ENCODE peak calls at places on chromosomes 1 and 21, in ten cellular contexts. One of them, this sample, is unnamed.

GRCh38 chr1:92992066-92992465 is 30.8 kb upstream of the DIPK1A start:
- DNase-seq in Caco-2: no peak
- DNase-seq in A673: no peak
- DNase-seq in GM20000: no peak
- DNase-seq in cardiac fibroblast: peak; percentile 26
- DNase-seq in A549: no peak
- DNase-seq in uterus: no peak
- DNase-seq in gastrocnemius medialis: no peak
- DNase-seq in body of pancreas: no peak
- DNase-seq in IMR-90: peak; percentile 6
- DNase-seq in this sample: no peak

GRCh38 chr21:15141236-15141970 is 76.6 kb upstream of the NRIP1 start:
- DNase-seq in gastrocnemius medialis: peak; percentile 44
- DNase-seq in uterus: no peak
- DNase-seq in A549: peak; percentile 21
- DNase-seq in body of pancreas: peak; percentile 93
- DNase-seq in IMR-90: no peak
- DNase-seq in cardiac fibroblast: no peak
- DNase-seq in A673: peak; percentile 5
- DNase-seq in GM20000: no peak
- DNase-seq in Caco-2: peak; percentile 9
- DNase-seq in this sample: no peak

GRCh38 chr1:46413596-46413985 is 19.5 kb downstream of the FAAH start:
- DNase-seq in cardiac fibroblast: peak; percentile 10
- DNase-seq in A549: peak; percentile 45
- DNase-seq in IMR-90: no peak
- DNase-seq in uterus: no peak
- DNase-seq in Caco-2: peak; percentile 25
- DNase-seq in body of pancreas: no peak
- DNase-seq in GM20000: peak; percentile 45
- DNase-seq in A673: peak; percentile 47
- DNase-seq in gastrocnemius medialis: no peak
- DNase-seq in this sample: no peak

GRCh38 chr1:239315623-239316217 is 70.6 kb upstream of the CHRM3 start:
- DNase-seq in body of pancreas: no peak
- DNase-seq in uterus: no peak
- DNase-seq in A673: no peak
- DNase-seq in A549: no peak
- DNase-seq in IMR-90: no peak
- DNase-seq in cardiac fibroblast: no peak
- DNase-seq in gastrocnemius medialis: no peak
- DNase-seq in GM20000: no peak
- DNase-seq in Caco-2: no peak
- DNase-seq in this sample: no peak

GRCh38 chr1:180525696-180526000 is 23.3 kb upstream of the ACBD6 start:
- DNase-seq in A673: no peak
- DNase-seq in gastrocnemius medialis: no peak
- DNase-seq in IMR-90: peak; percentile 20
- DNase-seq in body of pancreas: no peak
- DNase-seq in GM20000: no peak
- DNase-seq in uterus: no peak
- DNase-seq in A549: no peak
- DNase-seq in cardiac fibroblast: no peak
- DNase-seq in Caco-2: no peak
- DNase-seq in this sample: no peak

GRCh38 chr21:33286600-33287456 is 20.7 kb downstream of the IL10RB start:
- DNase-seq in uterus: peak; percentile 36
- DNase-seq in cardiac fibroblast: peak; percentile 81
- DNase-seq in A549: peak; percentile 33
- DNase-seq in A673: no peak
- DNase-seq in GM20000: no peak
- DNase-seq in Caco-2: no peak
- DNase-seq in gastrocnemius medialis: no peak
- DNase-seq in body of pancreas: peak; percentile 67
- DNase-seq in IMR-90: peak; percentile 70
- DNase-seq in this sample: no peak

GRCh38 chr1:212326541-212326940 is 41.3 kb downstream of the PPP2R5A start:
- DNase-seq in A549: no peak
- DNase-seq in Caco-2: no peak
- DNase-seq in IMR-90: no peak
- DNase-seq in GM20000: no peak
- DNase-seq in cardiac fibroblast: no peak
- DNase-seq in body of pancreas: no peak
- DNase-seq in A673: no peak
- DNase-seq in gastrocnemius medialis: no peak
- DNase-seq in uterus: no peak
- DNase-seq in this sample: no peak

GRCh38 chr1:45953934-45954333 is 150.5 kb downstream of the MAST2 start:
- DNase-seq in body of pancreas: no peak
- DNase-seq in Caco-2: no peak
- DNase-seq in cardiac fibroblast: no peak
- DNase-seq in A673: no peak
- DNase-seq in uterus: no peak
- DNase-seq in A549: no peak
- DNase-seq in gastrocnemius medialis: no peak
- DNase-seq in IMR-90: peak; percentile 45
- DNase-seq in GM20000: no peak
- DNase-seq in this sample: no peak

GRCh38 chr1:27970401-27970800 is 10.6 kb downstream of the XKR8 start:
- DNase-seq in GM20000: no peak
- DNase-seq in uterus: peak; percentile 43
- DNase-seq in gastrocnemius medialis: peak; percentile 62
- DNase-seq in body of pancreas: no peak
- DNase-seq in cardiac fibroblast: peak; percentile 86
- DNase-seq in A673: no peak
- DNase-seq in A549: no peak
- DNase-seq in Caco-2: no peak
- DNase-seq in IMR-90: peak; percentile 91
- DNase-seq in this sample: no peak

GRCh38 chr1:186792870-186793581 is 35.7 kb upstream of the PLA2G4A start:
- DNase-seq in uterus: no peak
- DNase-seq in Caco-2: no peak
- DNase-seq in IMR-90: peak; percentile 41
- DNase-seq in cardiac fibroblast: peak; percentile 83
- DNase-seq in gastrocnemius medialis: no peak
- DNase-seq in A673: no peak
- DNase-seq in A549: no peak
- DNase-seq in body of pancreas: no peak
- DNase-seq in GM20000: no peak
- DNase-seq in this sample: no peak

GRCh38 chr1:52927219-52928082 is at the start of gene SCP2:
- DNase-seq in A549: peak; percentile 67
- DNase-seq in cardiac fibroblast: peak; percentile 65
- DNase-seq in body of pancreas: peak; percentile 86
- DNase-seq in A673: peak; percentile 87
- DNase-seq in gastrocnemius medialis: peak; percentile 83
- DNase-seq in uterus: peak; percentile 86
- DNase-seq in IMR-90: peak; percentile 56
- DNase-seq in Caco-2: peak; percentile 80
- DNase-seq in GM20000: peak; percentile 89
- DNase-seq in this sample: no peak

GRCh38 chr1:26360051-26360806 is 6.3 kb upstream of the CRYBG2 start:
- DNase-seq in gastrocnemius medialis: no peak
- DNase-seq in Caco-2: no peak
- DNase-seq in GM20000: peak; percentile 71
- DNase-seq in A549: no peak
- DNase-seq in A673: no peak
- DNase-seq in body of pancreas: peak; percentile 15
- DNase-seq in cardiac fibroblast: no peak
- DNase-seq in uterus: no peak
- DNase-seq in IMR-90: no peak
- DNase-seq in this sample: no peak

GRCh38 chr1:150072959-150073358 is 5.4 kb downstream of the VPS45 start:
- DNase-seq in Caco-2: no peak
- DNase-seq in body of pancreas: no peak
- DNase-seq in A673: peak; percentile 54
- DNase-seq in cardiac fibroblast: peak; percentile 49
- DNase-seq in uterus: no peak
- DNase-seq in A549: peak; percentile 16
- DNase-seq in IMR-90: peak; percentile 55
- DNase-seq in GM20000: peak; percentile 19
- DNase-seq in gastrocnemius medialis: no peak
- DNase-seq in this sample: no peak
- TF ChIP-seq CTCF in Caco-2: peak; percentile 20
- TF ChIP-seq CTCF in body of pancreas: no peak
- TF ChIP-seq CTCF in A673: peak; percentile 69
- TF ChIP-seq CTCF in cardiac fibroblast: peak; percentile 35
- TF ChIP-seq CTCF in uterus: peak; percentile 60
- TF ChIP-seq CTCF in A549: peak; percentile 58
- TF ChIP-seq CTCF in IMR-90: peak; percentile 64
- TF ChIP-seq CTCF in GM20000: no peak
- TF ChIP-seq CTCF in gastrocnemius medialis: peak; percentile 26
- TF ChIP-seq CTCF in this sample: peak; percentile 39

GRCh38 chr1:230922620-230923019 is 54.3 kb upstream of the C1orf198 start:
- DNase-seq in IMR-90: no peak
- DNase-seq in gastrocnemius medialis: no peak
- DNase-seq in GM20000: no peak
- DNase-seq in A673: no peak
- DNase-seq in cardiac fibroblast: no peak
- DNase-seq in Caco-2: peak; percentile 27
- DNase-seq in uterus: no peak
- DNase-seq in A549: no peak
- DNase-seq in body of pancreas: no peak
- DNase-seq in this sample: no peak
- TF ChIP-seq CTCF in IMR-90: no peak
- TF ChIP-seq CTCF in gastrocnemius medialis: no peak
- TF ChIP-seq CTCF in GM20000: no peak
- TF ChIP-seq CTCF in A673: peak; percentile 14
- TF ChIP-seq CTCF in cardiac fibroblast: no peak
- TF ChIP-seq CTCF in Caco-2: peak; percentile 44
- TF ChIP-seq CTCF in uterus: no peak
- TF ChIP-seq CTCF in A549: no peak
- TF ChIP-seq CTCF in body of pancreas: no peak
- TF ChIP-seq CTCF in this sample: no peak

DNA sequence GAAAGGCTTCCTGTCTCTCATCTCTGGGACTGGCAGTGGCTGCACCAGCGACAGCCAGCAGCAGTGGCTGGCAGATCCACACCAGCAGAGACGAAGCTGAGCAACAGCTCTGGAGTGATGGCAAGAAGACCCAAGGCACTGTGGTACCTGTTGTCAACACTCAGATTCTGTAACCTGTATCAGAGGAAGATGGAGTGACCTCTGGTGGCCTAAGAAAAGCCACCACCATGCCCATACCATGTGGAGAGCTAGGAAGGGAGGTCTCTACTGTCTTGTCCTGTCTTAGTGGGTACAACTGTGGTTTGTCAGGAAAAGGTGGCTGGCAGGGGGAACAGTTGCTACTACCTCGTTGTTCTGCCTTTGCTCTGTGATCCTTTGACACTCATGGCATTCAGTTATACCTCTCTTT is 22.5 kb upstream of the RHBDL2 start:
- DNase-seq in body of pancreas: no peak
- DNase-seq in Caco-2: peak; percentile 10
- DNase-seq in cardiac fibroblast: no peak
- DNase-seq in A549: peak; percentile 13
- DNase-seq in GM20000: peak; percentile 27
- DNase-seq in A673: no peak
- DNase-seq in uterus: no peak
- DNase-seq in gastrocnemius medialis: no peak
- DNase-seq in IMR-90: no peak
- DNase-seq in this sample: no peak
- TF ChIP-seq CTCF in body of pancreas: peak; percentile 8
- TF ChIP-seq CTCF in Caco-2: peak; percentile 17
- TF ChIP-seq CTCF in cardiac fibroblast: peak; percentile 7
- TF ChIP-seq CTCF in A549: peak; percentile 30
- TF ChIP-seq CTCF in GM20000: no peak
- TF ChIP-seq CTCF in A673: peak; percentile 24
- TF ChIP-seq CTCF in uterus: no peak
- TF ChIP-seq CTCF in gastrocnemius medialis: no peak
- TF ChIP-seq CTCF in IMR-90: no peak
- TF ChIP-seq CTCF in this sample: no peak

DNA sequence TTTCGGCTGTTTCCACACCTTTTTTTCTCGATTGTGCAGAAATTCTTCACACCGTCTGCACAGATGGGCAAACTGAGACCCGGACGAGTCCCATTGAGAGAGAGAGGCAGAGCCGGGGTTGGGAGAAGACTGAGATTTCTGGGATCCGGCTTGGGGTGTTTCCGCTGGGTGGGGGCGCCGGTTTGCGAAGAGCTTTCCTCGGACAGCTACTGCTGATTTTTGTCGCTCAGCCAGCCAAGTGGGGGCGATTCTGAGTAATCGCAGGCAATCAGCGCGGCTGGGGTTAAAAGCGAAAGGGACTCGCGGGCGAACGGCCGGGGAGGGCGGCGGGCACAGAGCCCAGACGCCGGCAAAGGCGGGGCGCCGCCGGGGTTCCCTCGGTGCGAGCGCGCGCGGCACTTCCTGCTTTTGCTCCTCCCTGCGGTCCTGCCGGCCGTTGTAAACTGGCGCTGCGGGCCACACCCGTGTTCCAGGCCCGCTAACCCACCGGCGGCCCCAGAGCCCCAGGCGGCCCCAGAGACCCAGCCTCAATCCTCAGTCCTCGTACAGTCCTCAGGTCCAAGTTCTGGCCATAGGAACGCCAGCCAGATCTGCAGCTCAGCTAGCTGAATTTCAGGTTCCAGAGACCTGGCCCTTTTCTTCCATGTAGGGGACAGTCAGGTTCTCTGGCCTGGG is 32.4 kb upstream of the JUN start:
- DNase-seq in A549: peak; percentile 66
- DNase-seq in IMR-90: peak; percentile 89
- DNase-seq in body of pancreas: peak; percentile 94
- DNase-seq in GM20000: peak; percentile 93
- DNase-seq in uterus: peak; percentile 90
- DNase-seq in gastrocnemius medialis: peak; percentile 84
- DNase-seq in cardiac fibroblast: peak; percentile 89
- DNase-seq in A673: peak; percentile 84
- DNase-seq in Caco-2: peak; percentile 80
- DNase-seq in this sample: peak; percentile 75
- TF ChIP-seq CTCF in A549: no peak
- TF ChIP-seq CTCF in IMR-90: peak; percentile 10
- TF ChIP-seq CTCF in body of pancreas: peak; percentile 28
- TF ChIP-seq CTCF in GM20000: no peak
- TF ChIP-seq CTCF in uterus: no peak
- TF ChIP-seq CTCF in gastrocnemius medialis: no peak
- TF ChIP-seq CTCF in cardiac fibroblast: peak; percentile 1
- TF ChIP-seq CTCF in A673: peak; percentile 17
- TF ChIP-seq CTCF in Caco-2: no peak
- TF ChIP-seq CTCF in this sample: peak; percentile 12

GRCh38 chr1:234584926-234585325 is 25.1 kb downstream of the IRF2BP2 start:
- DNase-seq in uterus: no peak
- DNase-seq in gastrocnemius medialis: no peak
- DNase-seq in GM20000: no peak
- DNase-seq in A673: peak; percentile 76
- DNase-seq in body of pancreas: peak; percentile 42
- DNase-seq in A549: no peak
- DNase-seq in cardiac fibroblast: peak; percentile 39
- DNase-seq in IMR-90: no peak
- DNase-seq in Caco-2: no peak
- DNase-seq in this sample: no peak
- TF ChIP-seq CTCF in uterus: peak; percentile 8
- TF ChIP-seq CTCF in gastrocnemius medialis: no peak
- TF ChIP-seq CTCF in GM20000: no peak
- TF ChIP-seq CTCF in A673: no peak
- TF ChIP-seq CTCF in body of pancreas: no peak
- TF ChIP-seq CTCF in A549: no peak
- TF ChIP-seq CTCF in cardiac fibroblast: no peak
- TF ChIP-seq CTCF in IMR-90: no peak
- TF ChIP-seq CTCF in Caco-2: no peak
- TF ChIP-seq CTCF in this sample: no peak